ENCODE peak calls at places on chromosomes 11 and 22, in five cellular contexts. One of them, this sample, is unnamed.

GRCh38 chr11:66843776-66844495 is 695 bp downstream of the RCE1 start:
- DNase-seq in hippocampal formation: no peak
- DNase-seq in activated effector memory CD4-positive, alpha-beta T cell treated with anti-CD3 and anti-CD28 coated beads, Interleukin-2, amount 50 U/mL, for 16 hours: no peak
- DNase-seq in NCI-H1694 treated with DMSO at 0.1 percent for 48 hours: no peak
- DNase-seq in mesenteric fat pad: no peak
- DNase-seq in this sample: no peak

GRCh38 chr11:120710354-120711187 is 199.0 kb downstream of the GRIK4 start:
- DNase-seq in hippocampal formation: peak; percentile 62
- DNase-seq in activated effector memory CD4-positive, alpha-beta T cell treated with anti-CD3 and anti-CD28 coated beads, Interleukin-2, amount 50 U/mL, for 16 hours: no peak
- DNase-seq in mesenteric fat pad: no peak
- DNase-seq in NCI-H1694 treated with DMSO at 0.1 percent for 48 hours: no peak
- DNase-seq in this sample: peak; percentile 98

GRCh38 chr11:1341928-1342524 is 32.6 kb upstream of the TOLLIP start:
- DNase-seq in NCI-H1694 treated with DMSO at 0.1 percent for 48 hours: no peak
- DNase-seq in activated effector memory CD4-positive, alpha-beta T cell treated with anti-CD3 and anti-CD28 coated beads, Interleukin-2, amount 50 U/mL, for 16 hours: peak; percentile 43
- DNase-seq in mesenteric fat pad: peak; percentile 28
- DNase-seq in hippocampal formation: no peak
- DNase-seq in this sample: peak; percentile 24

GRCh38 chr22:45172872-45173585 is 9.3 kb downstream of the NUP50 start:
- DNase-seq in hippocampal formation: no peak
- DNase-seq in NCI-H1694 treated with DMSO at 0.1 percent for 48 hours: no peak
- DNase-seq in mesenteric fat pad: no peak
- DNase-seq in activated effector memory CD4-positive, alpha-beta T cell treated with anti-CD3 and anti-CD28 coated beads, Interleukin-2, amount 50 U/mL, for 16 hours: no peak
- DNase-seq in this sample: no peak

GRCh38 chr11:123509737-123510578 is 79.9 kb downstream of the GRAMD1B start:
- DNase-seq in NCI-H1694 treated with DMSO at 0.1 percent for 48 hours: no peak
- DNase-seq in mesenteric fat pad: no peak
- DNase-seq in hippocampal formation: peak; percentile 32
- DNase-seq in activated effector memory CD4-positive, alpha-beta T cell treated with anti-CD3 and anti-CD28 coated beads, Interleukin-2, amount 50 U/mL, for 16 hours: no peak
- DNase-seq in this sample: peak; percentile 97

GRCh38 chr11:34654491-34655334 is 33.8 kb downstream of the EHF start:
- DNase-seq in activated effector memory CD4-positive, alpha-beta T cell treated with anti-CD3 and anti-CD28 coated beads, Interleukin-2, amount 50 U/mL, for 16 hours: no peak
- DNase-seq in NCI-H1694 treated with DMSO at 0.1 percent for 48 hours: no peak
- DNase-seq in mesenteric fat pad: no peak
- DNase-seq in hippocampal formation: peak; percentile 48
- DNase-seq in this sample: peak; percentile 66

GRCh38 chr22:46331496-46331895 is 4.0 kb upstream of the TRMU start:
- DNase-seq in activated effector memory CD4-positive, alpha-beta T cell treated with anti-CD3 and anti-CD28 coated beads, Interleukin-2, amount 50 U/mL, for 16 hours: no peak
- DNase-seq in mesenteric fat pad: no peak
- DNase-seq in hippocampal formation: no peak
- DNase-seq in NCI-H1694 treated with DMSO at 0.1 percent for 48 hours: no peak
- DNase-seq in this sample: no peak

GRCh38 chr22:38230108-38230825 is 28.5 kb downstream of the MAFF start:
- DNase-seq in NCI-H1694 treated with DMSO at 0.1 percent for 48 hours: peak; percentile 52
- DNase-seq in hippocampal formation: peak; percentile 34
- DNase-seq in mesenteric fat pad: no peak
- DNase-seq in activated effector memory CD4-positive, alpha-beta T cell treated with anti-CD3 and anti-CD28 coated beads, Interleukin-2, amount 50 U/mL, for 16 hours: peak; percentile 68
- DNase-seq in this sample: peak; percentile 77

GRCh38 chr11:23751280-23751679 is 745.6 kb upstream of the LUZP2 start:
- DNase-seq in NCI-H1694 treated with DMSO at 0.1 percent for 48 hours: no peak
- DNase-seq in activated effector memory CD4-positive, alpha-beta T cell treated with anti-CD3 and anti-CD28 coated beads, Interleukin-2, amount 50 U/mL, for 16 hours: no peak
- DNase-seq in mesenteric fat pad: no peak
- DNase-seq in hippocampal formation: no peak
- DNase-seq in this sample: no peak

GRCh38 chr11:124481365-124482323 is 36.1 kb upstream of the OR8B8 start:
- DNase-seq in hippocampal formation: no peak
- DNase-seq in activated effector memory CD4-positive, alpha-beta T cell treated with anti-CD3 and anti-CD28 coated beads, Interleukin-2, amount 50 U/mL, for 16 hours: no peak
- DNase-seq in mesenteric fat pad: no peak
- DNase-seq in NCI-H1694 treated with DMSO at 0.1 percent for 48 hours: no peak
- DNase-seq in this sample: peak; percentile 79

GRCh38 chr11:121129362-121130340 is 28.6 kb downstream of the TECTA start:
- DNase-seq in hippocampal formation: no peak
- DNase-seq in activated effector memory CD4-positive, alpha-beta T cell treated with anti-CD3 and anti-CD28 coated beads, Interleukin-2, amount 50 U/mL, for 16 hours: no peak
- DNase-seq in NCI-H1694 treated with DMSO at 0.1 percent for 48 hours: no peak
- DNase-seq in mesenteric fat pad: no peak
- DNase-seq in this sample: no peak

GRCh38 chr22:47842119-47842518 is 1079.7 kb downstream of the TBC1D22A start:
- DNase-seq in hippocampal formation: no peak
- DNase-seq in NCI-H1694 treated with DMSO at 0.1 percent for 48 hours: no peak
- DNase-seq in mesenteric fat pad: no peak
- DNase-seq in activated effector memory CD4-positive, alpha-beta T cell treated with anti-CD3 and anti-CD28 coated beads, Interleukin-2, amount 50 U/mL, for 16 hours: no peak
- DNase-seq in this sample: no peak

This sample was measured in islet precursor cell.